ENCODE peak calls at places on chromosomes 6 and 20, in six cellular contexts. P is naive B cell, F is natural killer cell, N is fibroblast of the conjunctiva, L is NCI-H510A, W is nephron progenitor cell. Q is an unnamed sample.

GRCh38 chr6:169371344-169372144 is 117.9 kb upstream of the THBS2 start:
- DNase-seq in L (no peak), P (no peak), N (no peak), F (no peak), W (peak), Q (no peak)

GRCh38 chr6:167285077-167285770 is 5.9 kb upstream of the UNC93A start:
- DNase-seq in P (no peak), L (no peak), W (no peak), N (no peak), F (no peak), Q (no peak)

GRCh38 chr6:150238857-150239407 is 96.1 kb downstream of the PPP1R14C start:
- DNase-seq in P (no peak), L (no peak), N (no peak), F (no peak), W (no peak), Q (no peak)

GRCh38 chr6:87925373-87926060 is 122.1 kb upstream of the SPACA1 start:
- DNase-seq in P (peak), F (peak), W (no peak), N (no peak), L (no peak), Q (no peak)

GRCh38 chr20:36096404-36096799 is 58.1 kb upstream of the EPB41L1 start:
- DNase-seq in W (no peak), F (no peak), L (no peak), P (no peak), N (no peak), Q (no peak)

GRCh38 chr20:6509375-6509774 is 258.1 kb upstream of the BMP2 start:
- DNase-seq in L (no peak), W (no peak), N (no peak), P (no peak), F (no peak), Q (no peak)

GRCh38 chr20:39259808-39260207 is 297.7 kb downstream of the DHX35 start:
- DNase-seq in P (no peak), F (no peak), W (no peak), N (no peak), L (no peak), Q (no peak)

GRCh38 chr6:169188051-169188863 is 65.4 kb downstream of the THBS2 start:
- DNase-seq in W (no peak), P (no peak), N (no peak), L (no peak), F (no peak), Q (peak)

GRCh38 chr6:124490123-124490522 is 472.1 kb upstream of the RNF217 start:
- DNase-seq in P (no peak), F (no peak), N (no peak), W (no peak), L (no peak), Q (no peak)

GRCh38 chr20:34604980-34605788 is 46.7 kb downstream of the MAP1LC3A start:
- DNase-seq in N (peak), W (no peak), F (no peak), P (no peak), L (no peak), Q (peak)

GRCh38 chr6:13248053-13248452 is 80.3 kb downstream of the TBC1D7 start:
- DNase-seq in W (peak), P (no peak), N (no peak), L (peak), F (no peak), Q (peak)

GRCh38 chr20:44664127-44664526 is 12.6 kb upstream of the ADA start:
- DNase-seq in N (no peak), P (no peak), W (no peak), F (no peak), L (no peak), Q (no peak)

GRCh38 chr6:163328411-163328810 is 86.1 kb upstream of the QKI start:
- DNase-seq in W (no peak), L (no peak), P (no peak), N (no peak), F (no peak), Q (no peak)